ENCODE peak calls at places on chromosomes 16 and 17, in seven cellular contexts. One of them, this sample, is unnamed.

GRCh38 chr17:12402963-12403622 is 262.6 kb upstream of the MYOCD start:
- DNase-seq in prostate gland: no peak
- DNase-seq in A549: peak; percentile 91
- DNase-seq in progenitor cell of endocrine pancreas: no peak
- DNase-seq in spleen: no peak
- DNase-seq in Calu3: no peak
- DNase-seq in transverse colon: no peak
- DNase-seq in this sample: no peak

GRCh38 chr17:81491193-81491592 is 21.4 kb downstream of the ACTG1 start:
- DNase-seq in Calu3: no peak
- DNase-seq in transverse colon: peak; percentile 49
- DNase-seq in spleen: no peak
- DNase-seq in progenitor cell of endocrine pancreas: no peak
- DNase-seq in A549: peak; percentile 60
- DNase-seq in prostate gland: no peak
- DNase-seq in this sample: no peak

GRCh38 chr16:63702981-63703590 is 1418.8 kb downstream of the CDH11 start:
- DNase-seq in transverse colon: no peak
- DNase-seq in progenitor cell of endocrine pancreas: no peak
- DNase-seq in A549: no peak
- DNase-seq in prostate gland: no peak
- DNase-seq in Calu3: no peak
- DNase-seq in spleen: no peak
- DNase-seq in this sample: no peak

GRCh38 chr16:86396918-86397317 is 113.4 kb upstream of the FOXF1 start:
- DNase-seq in Calu3: no peak
- DNase-seq in prostate gland: peak; percentile 20
- DNase-seq in progenitor cell of endocrine pancreas: no peak
- DNase-seq in spleen: no peak
- DNase-seq in transverse colon: peak; percentile 53
- DNase-seq in A549: no peak
- DNase-seq in this sample: no peak

GRCh38 chr16:75621170-75621477 is 2.0 kb downstream of the ADAT1 start:
- DNase-seq in transverse colon: no peak
- DNase-seq in prostate gland: no peak
- DNase-seq in spleen: no peak
- DNase-seq in Calu3: no peak
- DNase-seq in A549: peak; percentile 44
- DNase-seq in progenitor cell of endocrine pancreas: no peak
- DNase-seq in this sample: no peak

GRCh38 chr16:19559242-19559910 is 3.9 kb downstream of the VPS35L start:
- DNase-seq in transverse colon: no peak
- DNase-seq in A549: peak; percentile 67
- DNase-seq in Calu3: peak; percentile 50
- DNase-seq in progenitor cell of endocrine pancreas: no peak
- DNase-seq in spleen: no peak
- DNase-seq in prostate gland: peak; percentile 36
- DNase-seq in this sample: peak; percentile 26

GRCh38 chr16:38941-39892 is 14.2 kb downstream of the POLR3K start:
- DNase-seq in prostate gland: no peak
- DNase-seq in spleen: peak; percentile 92
- DNase-seq in A549: no peak
- DNase-seq in Calu3: peak; percentile 86
- DNase-seq in transverse colon: peak; percentile 77
- DNase-seq in progenitor cell of endocrine pancreas: no peak
- DNase-seq in this sample: no peak

GRCh38 chr16:73529303-73530012 is 481.5 kb upstream of the ZFHX3 start:
- DNase-seq in A549: no peak
- DNase-seq in spleen: no peak
- DNase-seq in prostate gland: no peak
- DNase-seq in transverse colon: no peak
- DNase-seq in progenitor cell of endocrine pancreas: no peak
- DNase-seq in Calu3: no peak
- DNase-seq in this sample: no peak

GRCh38 chr17:4161560-4162221 is 18.7 kb downstream of the CYB5D2 start:
- DNase-seq in A549: no peak
- DNase-seq in prostate gland: no peak
- DNase-seq in Calu3: peak; percentile 1
- DNase-seq in spleen: no peak
- DNase-seq in progenitor cell of endocrine pancreas: no peak
- DNase-seq in transverse colon: no peak
- DNase-seq in this sample: no peak

GRCh38 chr16:89257281-89257731 is 39.8 kb downstream of the ZNF778 start:
- DNase-seq in Calu3: no peak
- DNase-seq in spleen: no peak
- DNase-seq in progenitor cell of endocrine pancreas: no peak
- DNase-seq in A549: no peak
- DNase-seq in prostate gland: no peak
- DNase-seq in transverse colon: no peak
- DNase-seq in this sample: peak; percentile 50

GRCh38 chr16:28893291-28893690 is 15.0 kb downstream of the ATP2A1 start:
- DNase-seq in progenitor cell of endocrine pancreas: no peak
- DNase-seq in spleen: no peak
- DNase-seq in Calu3: no peak
- DNase-seq in transverse colon: no peak
- DNase-seq in A549: no peak
- DNase-seq in prostate gland: no peak
- DNase-seq in this sample: no peak

GRCh38 chr17:19417611-19418010 is 6.6 kb downstream of the RNF112 start:
- DNase-seq in progenitor cell of endocrine pancreas: no peak
- DNase-seq in spleen: no peak
- DNase-seq in A549: no peak
- DNase-seq in transverse colon: no peak
- DNase-seq in Calu3: no peak
- DNase-seq in prostate gland: no peak
- DNase-seq in this sample: no peak

GRCh38 chr16:75952124-75952523 is 225.8 kb upstream of the CPHXL start:
- DNase-seq in Calu3: no peak
- DNase-seq in A549: no peak
- DNase-seq in transverse colon: no peak
- DNase-seq in progenitor cell of endocrine pancreas: no peak
- DNase-seq in prostate gland: no peak
- DNase-seq in spleen: no peak
- DNase-seq in this sample: no peak

GRCh38 chr17:82603981-82604448 is 44.2 kb downstream of the WDR45B start:
- DNase-seq in spleen: no peak
- DNase-seq in Calu3: no peak
- DNase-seq in transverse colon: peak; percentile 74
- DNase-seq in A549: no peak
- DNase-seq in prostate gland: no peak
- DNase-seq in progenitor cell of endocrine pancreas: no peak
- DNase-seq in this sample: no peak

GRCh38 chr16:85210423-85211169 is 98.3 kb upstream of the CIBAR2 start:
- DNase-seq in A549: peak; percentile 33
- DNase-seq in spleen: no peak
- DNase-seq in Calu3: no peak
- DNase-seq in progenitor cell of endocrine pancreas: no peak
- DNase-seq in prostate gland: no peak
- DNase-seq in transverse colon: no peak
- DNase-seq in this sample: no peak

GRCh38 chr17:74836691-74837467 is 22.8 kb downstream of the GRIN2C start:
- DNase-seq in A549: no peak
- DNase-seq in progenitor cell of endocrine pancreas: no peak
- DNase-seq in prostate gland: no peak
- DNase-seq in transverse colon: no peak
- DNase-seq in Calu3: no peak
- DNase-seq in spleen: no peak
- DNase-seq in this sample: no peak

GRCh38 chr16:21663889-21664647 is at the start of gene OTOA:
- DNase-seq in A549: no peak
- DNase-seq in transverse colon: peak; percentile 23
- DNase-seq in progenitor cell of endocrine pancreas: peak; percentile 20
- DNase-seq in prostate gland: no peak
- DNase-seq in spleen: peak; percentile 87
- DNase-seq in Calu3: peak; percentile 13
- DNase-seq in this sample: peak; percentile 22

GRCh38 chr17:39551879-39552278 is 55.8 kb downstream of the NEUROD2 start:
- DNase-seq in transverse colon: no peak
- DNase-seq in A549: no peak
- DNase-seq in spleen: no peak
- DNase-seq in Calu3: no peak
- DNase-seq in prostate gland: no peak
- DNase-seq in progenitor cell of endocrine pancreas: no peak
- DNase-seq in this sample: no peak

GRCh38 chr16:22071352-22071923 is 20.9 kb upstream of the VWA3A start:
- DNase-seq in prostate gland: no peak
- DNase-seq in transverse colon: no peak
- DNase-seq in spleen: no peak
- DNase-seq in progenitor cell of endocrine pancreas: no peak
- DNase-seq in A549: no peak
- DNase-seq in Calu3: no peak
- DNase-seq in this sample: no peak

GRCh38 chr16:55280622-55281021 is 43.4 kb upstream of the IRX6 start:
- DNase-seq in spleen: no peak
- DNase-seq in A549: no peak
- DNase-seq in prostate gland: no peak
- DNase-seq in progenitor cell of endocrine pancreas: no peak
- DNase-seq in Calu3: no peak
- DNase-seq in transverse colon: no peak
- DNase-seq in this sample: no peak

GRCh38 chr17:39194089-39194984 is 3.1 kb downstream of the CACNB1 start:
- DNase-seq in Calu3: peak; percentile 79
- DNase-seq in spleen: no peak
- DNase-seq in transverse colon: peak; percentile 31
- DNase-seq in progenitor cell of endocrine pancreas: no peak
- DNase-seq in A549: peak; percentile 73
- DNase-seq in prostate gland: no peak
- DNase-seq in this sample: peak; percentile 56

GRCh38 chr16:11948819-11949218 is 7.0 kb upstream of the NPIPB2 start:
- DNase-seq in prostate gland: no peak
- DNase-seq in transverse colon: no peak
- DNase-seq in Calu3: no peak
- DNase-seq in spleen: no peak
- DNase-seq in progenitor cell of endocrine pancreas: no peak
- DNase-seq in A549: no peak
- DNase-seq in this sample: no peak

GRCh38 chr17:40323731-40324650 is 15.0 kb downstream of the RARA start:
- DNase-seq in progenitor cell of endocrine pancreas: no peak
- DNase-seq in Calu3: no peak
- DNase-seq in A549: no peak
- DNase-seq in transverse colon: peak; percentile 36
- DNase-seq in prostate gland: no peak
- DNase-seq in spleen: peak; percentile 85
- DNase-seq in this sample: no peak

GRCh38 chr17:48718781-48719641 is 3.3 kb downstream of the PRAC1 start:
- DNase-seq in transverse colon: no peak
- DNase-seq in progenitor cell of endocrine pancreas: no peak
- DNase-seq in spleen: no peak
- DNase-seq in A549: no peak
- DNase-seq in prostate gland: peak; percentile 40
- DNase-seq in Calu3: no peak
- DNase-seq in this sample: no peak

GRCh38 chr17:78798695-78799559 is 16.9 kb upstream of the CYTH1 start:
- DNase-seq in prostate gland: peak; percentile 32
- DNase-seq in A549: peak; percentile 45
- DNase-seq in transverse colon: no peak
- DNase-seq in spleen: no peak
- DNase-seq in Calu3: no peak
- DNase-seq in progenitor cell of endocrine pancreas: no peak
- DNase-seq in this sample: no peak

GRCh38 chr17:13874817-13875216 is 194.5 kb upstream of the COX10 start:
- DNase-seq in transverse colon: no peak
- DNase-seq in Calu3: no peak
- DNase-seq in prostate gland: no peak
- DNase-seq in progenitor cell of endocrine pancreas: no peak
- DNase-seq in spleen: no peak
- DNase-seq in A549: no peak
- DNase-seq in this sample: no peak

GRCh38 chr17:62109378-62109902 is 44.4 kb upstream of the MED13 start:
- DNase-seq in prostate gland: no peak
- DNase-seq in transverse colon: peak; percentile 78
- DNase-seq in A549: peak; percentile 92
- DNase-seq in Calu3: peak; percentile 81
- DNase-seq in spleen: peak; percentile 83
- DNase-seq in progenitor cell of endocrine pancreas: peak; percentile 73
- DNase-seq in this sample: peak; percentile 54
- TF ChIP-seq CTCF in prostate gland: peak; percentile 29
- TF ChIP-seq CTCF in transverse colon: peak; percentile 36
- TF ChIP-seq CTCF in A549: peak; percentile 99
- TF ChIP-seq CTCF in Calu3: peak; percentile 67
- TF ChIP-seq CTCF in spleen: peak; percentile 60
- TF ChIP-seq CTCF in progenitor cell of endocrine pancreas: peak; percentile 94
- TF ChIP-seq CTCF in this sample: peak; percentile 38

GRCh38 chr17:59600169-59600568 is 19.5 kb upstream of the CLTC start:
- DNase-seq in Calu3: no peak
- DNase-seq in progenitor cell of endocrine pancreas: no peak
- DNase-seq in spleen: no peak
- DNase-seq in prostate gland: no peak
- DNase-seq in A549: no peak
- DNase-seq in transverse colon: no peak
- DNase-seq in this sample: no peak
- TF ChIP-seq CTCF in Calu3: no peak
- TF ChIP-seq CTCF in progenitor cell of endocrine pancreas: no peak
- TF ChIP-seq CTCF in spleen: no peak
- TF ChIP-seq CTCF in prostate gland: no peak
- TF ChIP-seq CTCF in A549: no peak
- TF ChIP-seq CTCF in transverse colon: no peak
- TF ChIP-seq CTCF in this sample: no peak

DNA sequence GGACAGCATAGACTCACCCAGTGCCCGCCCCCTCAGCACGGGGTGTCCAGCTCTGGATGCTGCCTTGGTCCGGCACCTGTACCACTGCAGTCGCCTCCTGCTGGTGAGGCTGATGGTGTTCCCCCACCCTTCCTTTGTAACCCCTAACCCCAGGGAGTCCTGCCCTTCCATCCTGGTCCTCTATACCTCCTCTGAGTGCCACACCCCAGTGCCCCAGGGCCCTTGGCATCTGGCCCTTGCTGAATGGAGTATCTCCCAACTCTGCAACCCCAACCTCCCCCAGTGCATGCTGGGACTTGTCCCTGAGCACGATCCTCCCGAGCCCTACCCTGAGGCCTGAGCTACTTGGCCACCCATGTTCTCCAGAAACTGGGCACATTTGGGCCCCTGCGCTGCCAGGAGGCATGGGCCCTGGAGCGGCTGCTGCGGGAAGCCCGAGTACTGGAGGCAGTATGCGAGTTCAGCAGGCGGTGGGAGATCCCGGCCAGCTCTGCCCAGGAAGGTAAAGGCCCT is 15.8 kb downstream of the RIPOR1 start:
- DNase-seq in prostate gland: no peak
- DNase-seq in Calu3: no peak
- DNase-seq in transverse colon: no peak
- DNase-seq in A549: no peak
- DNase-seq in spleen: peak; percentile 79
- DNase-seq in progenitor cell of endocrine pancreas: no peak
- DNase-seq in this sample: no peak
- TF ChIP-seq CTCF in prostate gland: peak; percentile 9
- TF ChIP-seq CTCF in Calu3: no peak
- TF ChIP-seq CTCF in transverse colon: no peak
- TF ChIP-seq CTCF in A549: peak; percentile 15
- TF ChIP-seq CTCF in spleen: no peak
- TF ChIP-seq CTCF in progenitor cell of endocrine pancreas: no peak
- TF ChIP-seq CTCF in this sample: peak; percentile 24

DNA sequence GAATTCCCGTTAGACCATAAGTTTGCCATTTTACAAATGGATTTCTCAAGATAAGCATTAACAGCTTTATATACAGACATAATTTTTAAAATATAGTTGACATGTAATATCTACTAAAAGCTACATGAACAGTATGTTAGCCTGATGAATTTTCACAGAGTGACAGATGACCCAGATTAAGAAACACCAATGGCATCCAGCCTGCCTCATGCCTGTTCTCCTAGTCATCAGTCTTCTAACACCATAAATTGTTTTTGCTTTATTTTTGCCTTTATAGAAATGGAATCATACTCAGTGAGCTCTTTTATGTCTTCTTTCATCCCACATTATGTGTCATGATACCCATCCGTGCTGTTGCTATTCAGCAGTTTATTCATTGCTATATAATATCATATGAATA is 80.0 kb downstream of the ATF7IP2 start:
- DNase-seq in Calu3: no peak
- DNase-seq in progenitor cell of endocrine pancreas: no peak
- DNase-seq in transverse colon: no peak
- DNase-seq in A549: no peak
- DNase-seq in spleen: no peak
- DNase-seq in prostate gland: no peak
- DNase-seq in this sample: no peak
- TF ChIP-seq CTCF in Calu3: no peak
- TF ChIP-seq CTCF in progenitor cell of endocrine pancreas: no peak
- TF ChIP-seq CTCF in transverse colon: no peak
- TF ChIP-seq CTCF in A549: no peak
- TF ChIP-seq CTCF in spleen: no peak
- TF ChIP-seq CTCF in prostate gland: no peak
- TF ChIP-seq CTCF in this sample: no peak

This sample was measured in endothelial cell.